ENCODE peak calls at places on chromosome 5, in six cellular contexts. W, A, E, P, J and G are unnamed samples.
A peak's percentile ranks its signal among the peaks of the same experiment; 100 is the strongest.

GRCh38 chr5:95815143-95815729 is 7.3 kb downstream of the GLRX start:
- DNase-seq in P (no peak), A (no peak), J (no peak), W (no peak), E (no peak), G (no peak)

GRCh38 chr5:151770383-151771258 is 1.1 kb upstream of the G3BP1 start:
- DNase-seq in E (no peak), A (no peak), W (peak; percentile 48), P (peak; percentile 72), J (no peak), G (peak; percentile 86)

GRCh38 chr5:95786821-95787408 is 35.6 kb downstream of the GLRX start:
- DNase-seq in A (no peak), E (no peak), P (no peak), W (no peak), J (no peak), G (no peak)

GRCh38 chr5:154534457-154535050 is 56.5 kb upstream of the HAND1 start:
- DNase-seq in W (no peak), J (no peak), A (no peak), E (no peak), P (no peak), G (no peak)

GRCh38 chr5:8114597-8115266 is 245.8 kb downstream of the MTRR start:
- DNase-seq in A (no peak), W (no peak), P (no peak), J (no peak), E (no peak), G (no peak)

GRCh38 chr5:6166698-6167394 is 211.5 kb downstream of the MED10 start:
- DNase-seq in E (no peak), A (no peak), J (no peak), W (no peak), P (no peak), G (no peak)

GRCh38 chr5:180607861-180608571 is 16.7 kb upstream of the SCGB3A1 start:
- DNase-seq in E (no peak), A (no peak), J (no peak), W (no peak), P (no peak), G (no peak)

GRCh38 chr5:123543438-123543837 is 31.5 kb downstream of the CSNK1G3 start:
- DNase-seq in J (no peak), A (no peak), P (no peak), E (no peak), W (no peak), G (no peak)

GRCh38 chr5:133041910-133042309 is 9.9 kb upstream of the HSPA4 start:
- DNase-seq in W (no peak), J (no peak), P (no peak), E (no peak), A (no peak), G (no peak)

GRCh38 chr5:13382232-13382631 is 562.3 kb downstream of the DNAH5 start:
- DNase-seq in A (no peak), P (no peak), W (no peak), J (no peak), E (no peak), G (no peak)

GRCh38 chr5:79686799-79687198 is 2.8 kb upstream of the CMYA5 start:
- DNase-seq in W (no peak), P (no peak), J (no peak), A (no peak), E (no peak), G (no peak)

GRCh38 chr5:133739381-133739780 is 127.0 kb upstream of the FSTL4 start:
- DNase-seq in P (no peak), E (no peak), A (no peak), W (no peak), J (no peak), G (no peak)

GRCh38 chr5:142782976-142783539 is 12.9 kb downstream of the ARHGAP26 start:
- DNase-seq in W (no peak), J (no peak), P (no peak), E (no peak), A (no peak), G (no peak)

GRCh38 chr5:158121678-158122077 is 262.7 kb upstream of the CLINT1 start:
- DNase-seq in J (no peak), E (no peak), P (no peak), A (no peak), W (no peak), G (no peak)

GRCh38 chr5:158375531-158375930 is 516.6 kb upstream of the CLINT1 start:
- DNase-seq in E (no peak), P (no peak), A (no peak), J (no peak), W (no peak), G (no peak)

GRCh38 chr5:147822686-147823491 is 8.6 kb downstream of the SPINK1 start:
- DNase-seq in E (peak; percentile 79), P (peak; percentile 32), W (no peak), A (no peak), J (no peak), G (peak; percentile 87)

GRCh38 chr5:14444988-14445387 is 136.6 kb upstream of the OTULINL start:
- DNase-seq in W (no peak), E (no peak), P (no peak), A (no peak), J (no peak), G (no peak)

GRCh38 chr5:94810281-94810680 is 191.8 kb downstream of the SLF1 start:
- DNase-seq in P (no peak), E (peak; percentile 62), A (no peak), W (no peak), J (no peak), G (peak; percentile 73)

GRCh38 chr5:57779383-57780223 is 297.0 kb upstream of the ACTBL2 start:
- DNase-seq in P (peak; percentile 47), W (no peak), E (peak; percentile 57), J (no peak), A (no peak), G (peak; percentile 56)

GRCh38 chr5:150665044-150665443 is 4.0 kb downstream of the MYOZ3 start:
- DNase-seq in P (no peak), J (no peak), E (no peak), A (no peak), W (no peak), G (no peak)

GRCh38 chr5:89313044-89313443 is 430.1 kb upstream of the MEF2C start:
- DNase-seq in W (no peak), A (no peak), J (no peak), E (no peak), P (no peak), G (no peak)

GRCh38 chr5:149271717-149272558 is at the start of gene AFAP1L1:
- DNase-seq in W (no peak), J (no peak), P (peak; percentile 78), A (no peak), E (peak; percentile 8), G (peak; percentile 43)

GRCh38 chr5:173880306-173880985 is 7.7 kb upstream of the CPEB4 start:
- DNase-seq in W (no peak), E (no peak), A (no peak), P (no peak), J (no peak), G (no peak)

GRCh38 chr5:153496835-153497234 is 6.4 kb downstream of the GRIA1 start:
- DNase-seq in J (no peak), P (no peak), E (peak; percentile 22), W (no peak), A (no peak), G (peak; percentile 19)

GRCh38 chr5:154159343-154159742 is 31.2 kb upstream of the GALNT10 start:
- DNase-seq in P (no peak), E (no peak), W (no peak), J (no peak), A (no peak), G (no peak)

GRCh38 chr5:1808466-1808865 is 7.3 kb downstream of the NDUFS6 start:
- DNase-seq in E (no peak), P (no peak), W (no peak), J (no peak), A (no peak), G (no peak)

GRCh38 chr5:84379749-84380148 is 4.9 kb downstream of the EDIL3 start:
- DNase-seq in E (no peak), J (no peak), W (no peak), P (no peak), A (no peak), G (no peak)

GRCh38 chr5:129174447-129174846 is 79.9 kb downstream of the ISOC1 start:
- DNase-seq in W (no peak), E (no peak), J (no peak), A (no peak), P (no peak), G (no peak)

GRCh38 chr5:122845253-122846050 is at the start of gene SNX24:
- DNase-seq in E (peak; percentile 39), J (peak; percentile 55), A (peak; percentile 13), P (peak; percentile 80), W (peak; percentile 50), G (peak; percentile 75)

GRCh38 chr5:41625571-41625970 is 115.2 kb upstream of the PLCXD3 start:
- DNase-seq in W (no peak), P (no peak), J (no peak), A (no peak), E (no peak), G (no peak)

GRCh38 chr5:159038907-159039306 is 60.8 kb downstream of the EBF1 start:
- DNase-seq in P (no peak), J (no peak), A (no peak), W (no peak), E (no peak), G (no peak)

GRCh38 chr5:106610041-106610440 is 1060.7 kb downstream of the EFNA5 start:
- DNase-seq in W (no peak), A (no peak), P (no peak), E (no peak), J (no peak), G (no peak)

GRCh38 chr5:127686424-127686823 is 16.8 kb upstream of the CCDC192 start:
- DNase-seq in J (no peak), P (no peak), E (no peak), A (no peak), W (no peak), G (no peak)

GRCh38 chr5:108003178-108003577 is 332.4 kb upstream of the EFNA5 start:
- DNase-seq in E (no peak), W (no peak), J (no peak), P (no peak), A (no peak), G (no peak)

GRCh38 chr5:172008689-172009141 is 2.3 kb upstream of the FBXW11 start:
- DNase-seq in J (no peak), A (no peak), P (no peak), W (no peak), E (no peak), G (no peak)

GRCh38 chr5:59187772-59188347 is 605.0 kb downstream of the RAB3C start:
- DNase-seq in E (peak; percentile 22), W (no peak), P (no peak), J (no peak), A (no peak), G (no peak)

GRCh38 chr5:1545126-1545797 is 21.5 kb upstream of the LPCAT1 start:
- DNase-seq in J (no peak), E (no peak), A (no peak), W (no peak), P (no peak), G (no peak)

GRCh38 chr5:13566903-13567339 is 377.6 kb downstream of the DNAH5 start:
- DNase-seq in P (no peak), W (no peak), E (no peak), A (no peak), J (no peak), G (no peak)

GRCh38 chr5:172773481-172774469 is 2.8 kb upstream of the DUSP1 start:
- DNase-seq in P (no peak), W (no peak), E (no peak), A (no peak), J (no peak), G (peak; percentile 36)

GRCh38 chr5:81825237-81825636 is 74.3 kb upstream of the SSBP2 start:
- DNase-seq in E (no peak), P (no peak), W (no peak), A (peak; percentile 39), J (no peak), G (no peak)